ENCODE peak calls at places on chromosomes 3 and 15, in seven cellular contexts. One of them, this sample, is unnamed.

GRCh38 chr15:50883903-50884302 is 24.6 kb upstream of the AP4E1 start:
- DNase-seq in HCT116: no peak
- DNase-seq in GM23248: peak; percentile 50
- DNase-seq in neural progenitor cell: no peak
- DNase-seq in SK-N-SH: no peak
- DNase-seq in GM23338: no peak
- DNase-seq in PC-3: peak; percentile 61
- DNase-seq in this sample: peak; percentile 13

GRCh38 chr3:194598771-194599557 is 34.3 kb downstream of the TMEM44 start:
- DNase-seq in GM23248: peak; percentile 92
- DNase-seq in SK-N-SH: no peak
- DNase-seq in neural progenitor cell: no peak
- DNase-seq in HCT116: no peak
- DNase-seq in PC-3: no peak
- DNase-seq in GM23338: no peak
- DNase-seq in this sample: no peak

GRCh38 chr15:68995754-68996141 is 18.7 kb upstream of the NOX5 start:
- DNase-seq in SK-N-SH: no peak
- DNase-seq in neural progenitor cell: no peak
- DNase-seq in PC-3: no peak
- DNase-seq in GM23248: no peak
- DNase-seq in GM23338: no peak
- DNase-seq in HCT116: no peak
- DNase-seq in this sample: no peak

GRCh38 chr15:60602323-60602722 is 123.4 kb upstream of the ICE2 start:
- DNase-seq in GM23248: no peak
- DNase-seq in PC-3: no peak
- DNase-seq in neural progenitor cell: no peak
- DNase-seq in HCT116: no peak
- DNase-seq in SK-N-SH: no peak
- DNase-seq in GM23338: no peak
- DNase-seq in this sample: no peak

GRCh38 chr3:171936231-171936841 is 93.2 kb downstream of the TMEM212 start:
- DNase-seq in PC-3: peak; percentile 60
- DNase-seq in GM23248: peak; percentile 85
- DNase-seq in neural progenitor cell: no peak
- DNase-seq in GM23338: no peak
- DNase-seq in SK-N-SH: no peak
- DNase-seq in HCT116: no peak
- DNase-seq in this sample: no peak

GRCh38 chr3:13575459-13576061 is 26.6 kb downstream of the FBLN2 start:
- DNase-seq in GM23248: no peak
- DNase-seq in HCT116: no peak
- DNase-seq in SK-N-SH: peak; percentile 92
- DNase-seq in GM23338: no peak
- DNase-seq in PC-3: no peak
- DNase-seq in neural progenitor cell: no peak
- DNase-seq in this sample: no peak

GRCh38 chr3:98371186-98371585 is 17.5 kb downstream of the OR5K4 start:
- DNase-seq in SK-N-SH: no peak
- DNase-seq in GM23248: no peak
- DNase-seq in PC-3: no peak
- DNase-seq in neural progenitor cell: no peak
- DNase-seq in GM23338: no peak
- DNase-seq in HCT116: no peak
- DNase-seq in this sample: no peak

GRCh38 chr3:147662705-147663104 is 253.5 kb downstream of the ZIC1 start:
- DNase-seq in HCT116: no peak
- DNase-seq in GM23248: no peak
- DNase-seq in SK-N-SH: no peak
- DNase-seq in neural progenitor cell: no peak
- DNase-seq in GM23338: no peak
- DNase-seq in PC-3: no peak
- DNase-seq in this sample: no peak

GRCh38 chr3:149247929-149248691 is 26.5 kb upstream of the CP start:
- DNase-seq in HCT116: no peak
- DNase-seq in PC-3: peak; percentile 72
- DNase-seq in neural progenitor cell: no peak
- DNase-seq in GM23248: peak; percentile 11
- DNase-seq in GM23338: peak; percentile 49
- DNase-seq in SK-N-SH: no peak
- DNase-seq in this sample: peak; percentile 49

GRCh38 chr3:123636431-123636841 is 51.6 kb upstream of the HACD2 start:
- DNase-seq in neural progenitor cell: peak; percentile 95
- DNase-seq in GM23338: peak; percentile 94
- DNase-seq in SK-N-SH: no peak
- DNase-seq in HCT116: no peak
- DNase-seq in GM23248: no peak
- DNase-seq in PC-3: no peak
- DNase-seq in this sample: no peak

GRCh38 chr15:29103825-29104565 is 165.6 kb downstream of the NSMCE3 start:
- DNase-seq in HCT116: peak; percentile 33
- DNase-seq in GM23248: peak; percentile 90
- DNase-seq in GM23338: peak; percentile 93
- DNase-seq in neural progenitor cell: peak; percentile 95
- DNase-seq in PC-3: peak; percentile 43
- DNase-seq in SK-N-SH: no peak
- DNase-seq in this sample: peak; percentile 41

GRCh38 chr15:90839187-90840071 is 29.0 kb upstream of the FURIN start:
- DNase-seq in GM23338: peak; percentile 94
- DNase-seq in neural progenitor cell: peak; percentile 79
- DNase-seq in HCT116: no peak
- DNase-seq in PC-3: no peak
- DNase-seq in SK-N-SH: no peak
- DNase-seq in GM23248: no peak
- DNase-seq in this sample: peak; percentile 86

GRCh38 chr3:162938073-162938472 is 1441.5 kb downstream of the OTOL1 start:
- DNase-seq in SK-N-SH: no peak
- DNase-seq in GM23248: no peak
- DNase-seq in HCT116: no peak
- DNase-seq in neural progenitor cell: no peak
- DNase-seq in GM23338: no peak
- DNase-seq in PC-3: no peak
- DNase-seq in this sample: no peak

GRCh38 chr15:68464451-68465090 is 32.6 kb upstream of the ITGA11 start:
- DNase-seq in GM23338: no peak
- DNase-seq in GM23248: peak; percentile 85
- DNase-seq in HCT116: no peak
- DNase-seq in PC-3: no peak
- DNase-seq in SK-N-SH: no peak
- DNase-seq in neural progenitor cell: no peak
- DNase-seq in this sample: no peak

GRCh38 chr15:75112848-75113492 is 88.7 kb upstream of the C15orf39 start:
- DNase-seq in GM23248: no peak
- DNase-seq in HCT116: no peak
- DNase-seq in PC-3: no peak
- DNase-seq in SK-N-SH: no peak
- DNase-seq in GM23338: no peak
- DNase-seq in neural progenitor cell: no peak
- DNase-seq in this sample: no peak

GRCh38 chr3:149933008-149933407 is 37.7 kb downstream of the PFN2 start:
- DNase-seq in HCT116: no peak
- DNase-seq in PC-3: no peak
- DNase-seq in GM23248: no peak
- DNase-seq in SK-N-SH: no peak
- DNase-seq in GM23338: no peak
- DNase-seq in neural progenitor cell: no peak
- DNase-seq in this sample: no peak

GRCh38 chr15:57598346-57598745 is 6.6 kb downstream of the MYZAP start:
- DNase-seq in PC-3: no peak
- DNase-seq in SK-N-SH: no peak
- DNase-seq in neural progenitor cell: no peak
- DNase-seq in HCT116: no peak
- DNase-seq in GM23248: no peak
- DNase-seq in GM23338: no peak
- DNase-seq in this sample: no peak

GRCh38 chr15:72912121-72912520 is 128.6 kb upstream of the ADPGK start:
- DNase-seq in GM23338: no peak
- DNase-seq in GM23248: no peak
- DNase-seq in neural progenitor cell: no peak
- DNase-seq in HCT116: no peak
- DNase-seq in PC-3: no peak
- DNase-seq in SK-N-SH: no peak
- DNase-seq in this sample: no peak

GRCh38 chr15:58951388-58952060 is 18.0 kb upstream of the SLTM start:
- DNase-seq in PC-3: peak; percentile 86
- DNase-seq in GM23338: no peak
- DNase-seq in GM23248: peak; percentile 92
- DNase-seq in HCT116: peak; percentile 24
- DNase-seq in SK-N-SH: no peak
- DNase-seq in neural progenitor cell: no peak
- DNase-seq in this sample: no peak

GRCh38 chr15:70559840-70560239 is 203.5 kb downstream of the UACA start:
- DNase-seq in HCT116: no peak
- DNase-seq in GM23338: no peak
- DNase-seq in PC-3: no peak
- DNase-seq in SK-N-SH: no peak
- DNase-seq in neural progenitor cell: no peak
- DNase-seq in GM23248: no peak
- DNase-seq in this sample: no peak

GRCh38 chr15:70560617-70561328 is 202.6 kb downstream of the UACA start:
- DNase-seq in GM23338: peak; percentile 30
- DNase-seq in SK-N-SH: no peak
- DNase-seq in PC-3: no peak
- DNase-seq in neural progenitor cell: no peak
- DNase-seq in GM23248: no peak
- DNase-seq in HCT116: no peak
- DNase-seq in this sample: no peak

GRCh38 chr15:70558406-70559222 is 204.7 kb downstream of the UACA start:
- DNase-seq in GM23338: no peak
- DNase-seq in HCT116: no peak
- DNase-seq in neural progenitor cell: no peak
- DNase-seq in GM23248: no peak
- DNase-seq in PC-3: no peak
- DNase-seq in SK-N-SH: no peak
- DNase-seq in this sample: no peak

GRCh38 chr15:70557506-70558258 is 205.7 kb downstream of the UACA start:
- DNase-seq in GM23248: no peak
- DNase-seq in HCT116: no peak
- DNase-seq in SK-N-SH: no peak
- DNase-seq in neural progenitor cell: no peak
- DNase-seq in GM23338: no peak
- DNase-seq in PC-3: no peak
- DNase-seq in this sample: no peak

GRCh38 chr15:70559223-70559823 is 204.0 kb downstream of the UACA start:
- DNase-seq in neural progenitor cell: no peak
- DNase-seq in HCT116: no peak
- DNase-seq in PC-3: no peak
- DNase-seq in GM23248: peak; percentile 51
- DNase-seq in GM23338: no peak
- DNase-seq in SK-N-SH: peak; percentile 61
- DNase-seq in this sample: peak; percentile 4
- TF ChIP-seq EZH2phosphoT487 in neural progenitor cell: no peak
- TF ChIP-seq EZH2phosphoT487 in HCT116: no peak
- TF ChIP-seq EZH2phosphoT487 in PC-3: no peak
- TF ChIP-seq EZH2phosphoT487 in GM23248: no peak
- TF ChIP-seq EZH2phosphoT487 in GM23338: no peak
- TF ChIP-seq EZH2phosphoT487 in SK-N-SH: no peak
- TF ChIP-seq EZH2phosphoT487 in this sample: no peak

DNA sequence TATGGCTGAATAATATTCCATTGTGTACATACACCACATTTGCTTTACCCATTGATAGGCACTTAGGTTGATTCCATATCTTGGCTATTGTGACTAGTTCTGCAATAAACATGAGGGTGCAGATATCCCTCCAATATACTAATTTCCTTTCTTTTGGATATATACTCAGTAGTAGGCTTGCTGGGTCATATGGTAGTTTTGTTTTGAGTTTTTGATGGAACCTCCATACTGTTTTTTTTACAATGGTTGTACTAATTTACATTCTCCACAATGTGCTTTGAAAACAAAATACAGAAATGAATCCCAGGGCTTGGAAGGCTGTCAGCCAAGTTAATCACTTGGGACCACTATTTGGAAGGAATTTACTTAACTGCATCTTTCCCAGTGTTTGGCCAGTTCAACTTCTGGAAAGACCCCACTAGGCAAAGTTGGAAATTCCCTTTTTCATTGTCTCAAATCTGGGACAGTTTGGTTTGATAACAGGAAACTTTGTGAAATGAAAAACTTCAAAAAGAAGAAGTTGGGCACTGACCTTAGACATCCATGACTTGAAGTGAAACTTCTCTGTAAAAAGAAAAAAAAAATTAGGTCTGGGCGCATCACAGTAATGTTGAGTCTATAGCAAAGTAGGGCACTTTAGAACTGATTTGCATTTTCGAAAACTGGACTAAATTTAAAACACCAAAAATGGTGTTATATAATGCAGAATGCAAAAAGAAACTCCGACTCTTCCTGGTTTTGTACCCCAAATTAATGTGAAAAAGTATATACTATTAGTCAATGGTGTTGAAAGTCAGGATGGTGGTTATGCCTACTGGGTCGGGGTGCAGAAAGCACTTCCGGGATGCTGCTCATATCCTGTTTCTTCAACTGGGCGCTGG is 6.0 kb downstream of the CTSH start:
- DNase-seq in HCT116: no peak
- DNase-seq in neural progenitor cell: no peak
- DNase-seq in GM23338: no peak
- DNase-seq in GM23248: no peak
- DNase-seq in PC-3: no peak
- DNase-seq in SK-N-SH: no peak
- DNase-seq in this sample: peak; percentile 69
- H3K4me1 ChIP-seq in HCT116: no peaks in the 10 kb centered on the region
- H3K4me1 ChIP-seq in neural progenitor cell: no peaks in the 10 kb centered on the region
- H3K4me1 ChIP-seq in GM23338: no peaks in the 10 kb centered on the region
- H3K4me1 ChIP-seq in GM23248: no peaks in the 10 kb centered on the region
- H3K4me1 ChIP-seq in PC-3: peaks cover 3% of the 10 kb centered on the region
- H3K4me1 ChIP-seq in SK-N-SH: peaks cover 4% of the 10 kb centered on the region
- H3K4me1 ChIP-seq in this sample: peaks cover 25% of the 10 kb centered on the region

GRCh38 chr3:80445053-80445452 is 677.3 kb upstream of the ROBO1 start:
- DNase-seq in GM23248: no peak
- DNase-seq in HCT116: no peak
- DNase-seq in SK-N-SH: no peak
- DNase-seq in GM23338: no peak
- DNase-seq in neural progenitor cell: no peak
- DNase-seq in PC-3: no peak
- DNase-seq in this sample: no peak

GRCh38 chr3:80439490-80439889 is 671.7 kb upstream of the ROBO1 start:
- DNase-seq in GM23338: no peak
- DNase-seq in SK-N-SH: peak; percentile 10
- DNase-seq in neural progenitor cell: no peak
- DNase-seq in HCT116: no peak
- DNase-seq in PC-3: no peak
- DNase-seq in GM23248: no peak
- DNase-seq in this sample: no peak
- TF ChIP-seq EZH2phosphoT487 in GM23338: no peak
- TF ChIP-seq EZH2phosphoT487 in SK-N-SH: no peak
- TF ChIP-seq EZH2phosphoT487 in neural progenitor cell: no peak
- TF ChIP-seq EZH2phosphoT487 in HCT116: no peak
- TF ChIP-seq EZH2phosphoT487 in PC-3: no peak
- TF ChIP-seq EZH2phosphoT487 in GM23248: no peak
- TF ChIP-seq EZH2phosphoT487 in this sample: no peak

DNA sequence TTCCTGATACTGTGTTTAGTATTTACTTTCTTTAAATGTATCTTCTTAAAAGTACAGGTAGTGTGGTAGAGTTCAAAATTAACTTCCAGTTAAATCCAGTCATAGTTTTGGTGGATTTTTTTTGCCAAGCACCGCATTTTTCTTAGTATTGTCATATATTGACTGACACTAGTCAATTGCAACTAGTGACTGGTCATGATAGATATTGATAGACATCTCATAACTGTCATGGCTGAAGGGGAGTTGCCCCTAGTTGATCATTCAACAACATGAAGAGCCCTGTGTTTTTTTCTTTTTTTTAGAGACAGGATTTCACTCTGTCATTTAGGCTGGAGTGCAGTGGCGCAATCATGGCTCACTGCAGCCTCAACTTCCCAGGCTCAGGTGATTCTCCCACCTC is 22.1 kb downstream of the RAB8B start:
- DNase-seq in PC-3: no peak
- DNase-seq in neural progenitor cell: no peak
- DNase-seq in HCT116: no peak
- DNase-seq in GM23248: no peak
- DNase-seq in SK-N-SH: no peak
- DNase-seq in GM23338: no peak
- DNase-seq in this sample: no peak
- H3K4me1 ChIP-seq in PC-3: peaks cover 28% of the 10 kb centered on the region
- H3K4me1 ChIP-seq in neural progenitor cell: peaks cover 18% of the 10 kb centered on the region
- H3K4me1 ChIP-seq in HCT116: no peaks in the 10 kb centered on the region
- H3K4me1 ChIP-seq in GM23248: peaks cover 40% of the 10 kb centered on the region
- H3K4me1 ChIP-seq in SK-N-SH: peaks cover 28% of the 10 kb centered on the region
- H3K4me1 ChIP-seq in GM23338: peaks cover 16% of the 10 kb centered on the region
- H3K4me1 ChIP-seq in this sample: peaks cover 38% of the 10 kb centered on the region

This sample was measured in OCI-LY7.